ENCODE peak calls at places on chromosome 11, in ten cellular contexts. F, R, Z, D, X, A, K, L, S and Y are unnamed samples.

GRCh38 chr11:12746593-12747097 is 72.4 kb downstream of the TEAD1 start:
- DNase-seq in F (no peak), R (no peak), Z (no peak), D (no peak), X (no peak), A (peak), K (no peak), L (peak), S (peak), Y (no peak)

GRCh38 chr11:113189909-113190667 is 124.3 kb upstream of the TTC12 start:
- DNase-seq in F (no peak), R (no peak), Z (no peak), D (peak), X (no peak), A (no peak), K (no peak), L (peak), S (peak), Y (peak)

GRCh38 chr11:34633990-34634725 is 13.3 kb downstream of the EHF start:
- DNase-seq in F (no peak), R (no peak), Z (no peak), D (no peak), X (no peak), A (peak), K (peak), L (peak), S (peak), Y (no peak)

GRCh38 chr11:17651681-17652080 is 67.7 kb upstream of the MYOD1 start:
- DNase-seq in F (no peak), R (no peak), Z (no peak), D (no peak), X (no peak), A (no peak), K (no peak), L (no peak), S (no peak), Y (no peak)

GRCh38 chr11:27471588-27472397 is 797 bp downstream of the LGR4 start:
- DNase-seq in F (no peak), R (no peak), Z (peak), D (peak), X (peak), A (peak), K (peak), L (no peak), S (peak), Y (no peak)

GRCh38 chr11:83061883-83062282 is 9.8 kb downstream of the RAB30 start:
- DNase-seq in F (no peak), R (no peak), Z (no peak), D (no peak), X (peak), A (no peak), K (no peak), L (no peak), S (no peak), Y (no peak)

GRCh38 chr11:63668396-63668795 is 2.8 kb downstream of the ATL3 start:
- DNase-seq in F (no peak), R (no peak), Z (no peak), D (no peak), X (no peak), A (no peak), K (no peak), L (no peak), S (no peak), Y (no peak)

GRCh38 chr11:65204646-65205601 is 23.2 kb downstream of the CAPN1 start:
- DNase-seq in F (peak), R (peak), Z (no peak), D (peak), X (peak), A (peak), K (peak), L (peak), S (peak), Y (peak)

GRCh38 chr11:94762208-94762607 is 5.9 kb upstream of the AMOTL1 start:
- DNase-seq in F (no peak), R (no peak), Z (no peak), D (no peak), X (no peak), A (peak), K (no peak), L (no peak), S (no peak), Y (no peak)

GRCh38 chr11:133947298-133947905 is 9.4 kb downstream of the IGSF9B start:
- DNase-seq in F (peak), R (peak), Z (no peak), D (peak), X (no peak), A (peak), K (peak), L (peak), S (peak), Y (peak)

GRCh38 chr11:94661444-94661843 is 94.3 kb downstream of the PIWIL4 start:
- DNase-seq in F (no peak), R (no peak), Z (no peak), D (no peak), X (no peak), A (no peak), K (no peak), L (no peak), S (no peak), Y (no peak)

GRCh38 chr11:14908214-14908880 is 16.3 kb upstream of the CYP2R1 start:
- DNase-seq in F (no peak), R (no peak), Z (peak), D (peak), X (peak), A (peak), K (peak), L (peak), S (peak), Y (peak)

GRCh38 chr11:103807806-103808205 is 228.6 kb upstream of the DDI1 start:
- DNase-seq in F (no peak), R (no peak), Z (no peak), D (no peak), X (no peak), A (no peak), K (no peak), L (peak), S (peak), Y (no peak)

GRCh38 chr11:23539556-23539955 is 679.3 kb upstream of the CCDC179 start:
- DNase-seq in F (no peak), R (no peak), Z (no peak), D (no peak), X (no peak), A (no peak), K (no peak), L (peak), S (peak), Y (no peak)